ENCODE peak calls at places on chromosomes 13 and 19, in eight cellular contexts. B is neural crest cell, R is AG10803, J is cardiac muscle cell, L is RWPE1, Y is Calu3, K is choroid plexus epithelial cell, D is neural progenitor cell. G is an unnamed sample.

GRCh38 chr19:11451942-11452813 is 16.7 kb downstream of the PRKCSH start:
- DNase-seq in J (no peak), R (no peak), Y (no peak), D (peak; percentile 45), K (peak; percentile 25), B (no peak), L (no peak), G (no peak)

GRCh38 chr13:100954430-100955361 is 280.1 kb upstream of the TMTC4 start:
- DNase-seq in Y (no peak), B (no peak), J (peak; percentile 61), R (no peak), K (peak; percentile 20), D (no peak), L (no peak), G (no peak)

GRCh38 chr19:14949876-14950275 is 8.6 kb downstream of the OR7C2 start:
- DNase-seq in K (no peak), B (no peak), L (no peak), J (no peak), D (no peak), R (no peak), Y (no peak), G (no peak)

GRCh38 chr19:54573330-54573872 is at the start of gene LILRA2:
- DNase-seq in D (no peak), L (no peak), Y (no peak), K (no peak), B (no peak), R (no peak), J (no peak), G (no peak)

GRCh38 chr19:44777715-44778347 is at the start of gene CBLC:
- DNase-seq in D (peak; percentile 89), B (no peak), L (peak; percentile 93), R (no peak), Y (peak; percentile 99), K (no peak), J (peak; percentile 61), G (no peak)

GRCh38 chr19:48613852-48614435 is 932 bp downstream of the FAM83E start:
- DNase-seq in R (no peak), J (peak; percentile 49), D (no peak), B (no peak), Y (no peak), L (no peak), K (no peak), G (no peak)

GRCh38 chr13:48975101-48975925 is at the start of gene FNDC3A:
- DNase-seq in Y (peak; percentile 21), K (peak; percentile 76), L (peak; percentile 73), B (peak; percentile 14), D (peak; percentile 91), R (peak; percentile 63), J (peak; percentile 88), G (peak; percentile 68)

GRCh38 chr19:16406356-16406755 is 65.4 kb downstream of the EPS15L1 start:
- DNase-seq in R (no peak), L (no peak), D (no peak), B (no peak), K (no peak), Y (no peak), J (no peak), G (no peak)

GRCh38 chr13:42991892-42992584 is at the start of gene EPSTI1:
- DNase-seq in R (peak; percentile 65), B (peak; percentile 4), J (peak; percentile 38), K (peak; percentile 90), L (peak; percentile 53), Y (peak; percentile 46), D (peak; percentile 68), G (peak; percentile 87)

GRCh38 chr19:8396563-8397203 is 6.5 kb downstream of the RAB11B start:
- DNase-seq in B (peak; percentile 64), J (peak; percentile 38), R (peak; percentile 41), K (peak; percentile 75), Y (peak; percentile 41), L (peak; percentile 17), D (peak; percentile 67), G (peak; percentile 56)

GRCh38 chr19:54299126-54299498 is 13.9 kb downstream of the LILRA5 start:
- DNase-seq in J (no peak), L (no peak), B (no peak), D (no peak), K (no peak), R (no peak), Y (no peak), G (no peak)

GRCh38 chr19:51712461-51713081 is 11.2 kb downstream of the HAS1 start:
- DNase-seq in Y (peak; percentile 48), D (peak; percentile 73), R (peak; percentile 42), B (no peak), K (peak; percentile 81), J (no peak), L (peak; percentile 75), G (peak; percentile 54)

GRCh38 chr19:50759886-50760285 is 10.4 kb upstream of the GPR32 start:
- DNase-seq in K (peak; percentile 30), R (peak; percentile 17), D (peak; percentile 23), B (no peak), Y (no peak), J (no peak), L (peak; percentile 15), G (peak; percentile 11)

GRCh38 chr19:30341646-30342201 is 30.5 kb upstream of the ZNF536 start:
- DNase-seq in L (no peak), Y (no peak), R (peak; percentile 71), K (no peak), B (no peak), J (no peak), D (no peak), G (no peak)

GRCh38 chr13:45909724-45910123 is 58.2 kb upstream of the SIAH3 start:
- DNase-seq in Y (no peak), K (peak; percentile 1), B (no peak), D (no peak), R (peak; percentile 9), L (no peak), J (no peak), G (no peak)

GRCh38 chr19:52248256-52248655 is 21.1 kb upstream of the ZNF766 start:
- DNase-seq in B (peak; percentile 20), D (peak; percentile 54), L (no peak), J (peak; percentile 68), K (peak; percentile 73), Y (no peak), R (peak; percentile 44), G (peak; percentile 60)

GRCh38 chr19:19057317-19057716 is 6.5 kb upstream of the SLC25A42 start:
- DNase-seq in J (no peak), K (no peak), B (no peak), Y (no peak), D (no peak), R (no peak), L (no peak), G (no peak)

GRCh38 chr13:62910541-62910940 is 1494.9 kb upstream of the PCDH20 start:
- DNase-seq in J (no peak), B (no peak), R (no peak), Y (no peak), D (no peak), L (no peak), K (no peak), G (peak; percentile 59)

GRCh38 chr13:31008400-31009115 is 76.1 kb downstream of the TEX26 start:
- DNase-seq in B (no peak), K (peak; percentile 73), Y (no peak), L (no peak), R (no peak), D (no peak), J (no peak), G (no peak)

GRCh38 chr13:38641164-38641948 is 45.5 kb upstream of the FREM2 start:
- DNase-seq in D (no peak), L (no peak), R (peak; percentile 0), K (peak; percentile 19), B (no peak), J (no peak), Y (no peak), G (no peak)

GRCh38 chr19:54432144-54432738 is 16.8 kb upstream of the LENG8 start:
- DNase-seq in Y (peak; percentile 73), R (no peak), J (no peak), L (peak; percentile 76), K (no peak), B (no peak), D (no peak), G (no peak)

GRCh38 chr19:44113784-44114390 is 688 bp downstream of the ZNF225 start:
- DNase-seq in L (peak; percentile 11), B (no peak), J (no peak), D (peak; percentile 20), K (no peak), R (no peak), Y (peak; percentile 3), G (no peak)

GRCh38 chr19:10419646-10420443 is 493 bp upstream of the PDE4A start:
- DNase-seq in B (no peak), Y (no peak), K (peak; percentile 94), L (no peak), R (no peak), J (peak; percentile 72), D (peak; percentile 95), G (peak; percentile 76)

DNA sequence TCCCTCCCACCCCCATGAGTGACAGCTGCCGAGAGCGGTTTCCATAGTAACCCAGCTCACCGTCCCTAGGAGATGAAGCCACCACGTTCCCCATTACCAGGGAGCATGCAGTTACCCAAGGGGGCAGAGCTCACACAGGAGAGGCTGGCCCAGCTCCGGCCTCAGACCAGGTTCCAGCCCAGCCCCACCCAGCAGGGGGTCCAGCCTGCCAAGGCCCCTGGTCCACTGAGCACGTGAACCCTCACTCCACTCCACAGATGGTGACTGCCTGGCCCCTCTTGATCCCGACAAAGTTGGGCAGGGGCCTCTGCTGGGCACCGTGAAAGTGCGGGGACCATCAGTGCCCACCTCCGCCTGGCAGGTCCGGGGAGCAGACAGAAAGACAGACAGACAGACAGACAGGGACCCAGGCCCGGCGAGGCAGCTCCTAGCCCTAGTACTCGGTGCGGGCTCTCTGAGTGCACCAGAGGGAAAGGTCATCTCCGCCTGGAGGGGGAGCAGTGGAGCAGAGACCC is 50.7 kb downstream of the CELF5 start:
- DNase-seq in K (peak; percentile 12), Y (peak; percentile 52), B (peak; percentile 57), L (no peak), D (peak; percentile 87), J (peak; percentile 13), R (no peak), G (peak; percentile 8)
- TF ChIP-seq CTCF in K (peak; percentile 51), Y (no peak), B (no peak), L (no peak), D (no peak), J (peak; percentile 62), R (peak; percentile 52), G (peak; percentile 55)

GRCh38 chr13:94112731-94113130 is 366.8 kb downstream of the DCT start:
- DNase-seq in J (no peak), R (no peak), K (no peak), D (no peak), L (no peak), Y (no peak), B (no peak), G (no peak)
- TF ChIP-seq CTCF in J (no peak), R (no peak), K (peak; percentile 30), D (peak; percentile 36), L (no peak), Y (no peak), B (no peak), G (peak; percentile 21)

GRCh38 chr19:41353466-41354342 is at the start of gene TGFB1:
- DNase-seq in K (peak; percentile 85), R (peak; percentile 91), J (peak; percentile 77), D (peak; percentile 85), L (peak; percentile 88), Y (peak; percentile 92), B (peak; percentile 67), G (peak; percentile 94)
- TF ChIP-seq CTCF in K (peak; percentile 85), R (peak; percentile 77), J (peak; percentile 88), D (peak; percentile 85), L (peak; percentile 88), Y (peak; percentile 96), B (peak; percentile 89), G (peak; percentile 82)

DNA sequence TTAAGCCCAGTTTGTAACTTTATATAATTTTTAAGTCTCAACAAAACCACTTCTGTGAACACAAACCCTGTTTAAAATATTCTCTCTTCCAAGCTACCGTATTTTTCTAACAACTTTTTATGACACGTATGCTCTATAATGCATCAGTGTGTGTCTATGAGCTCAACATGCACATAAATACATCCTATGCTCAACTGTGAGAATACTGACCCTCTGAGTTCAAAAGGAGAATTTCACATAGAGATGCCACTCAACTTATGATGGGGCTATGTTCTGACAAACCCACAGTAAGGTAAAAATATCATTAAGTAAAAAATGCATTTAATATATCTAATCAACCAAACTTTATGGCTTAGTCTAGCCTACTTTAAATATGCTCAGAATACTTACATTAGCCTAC is 1139.7 kb upstream of the SPRY2 start:
- DNase-seq in L (no peak), D (no peak), K (peak; percentile 13), B (no peak), Y (no peak), J (peak; percentile 2), R (no peak), G (no peak)
- TF ChIP-seq CTCF in L (no peak), D (peak; percentile 26), K (no peak), B (peak; percentile 30), Y (no peak), J (no peak), R (no peak), G (no peak)

G was measured in fibroblast of villous mesenchyme.